ENCODE peak calls at places on chromosomes 2 and 18, in four cellular contexts. N is fibroblast of lung, P is thoracic aorta, M is fibroblast of the aortic adventitia. H is an unnamed sample.

GRCh38 chr2:186848873-186849578 is at the start of gene ZSWIM2:
- DNase-seq in N (peak), P (peak), M (peak), H (peak)

GRCh38 chr2:85549826-85550225 is 10.9 kb downstream of the MAT2A start:
- DNase-seq in N (peak), P (no peak), M (peak), H (peak)

GRCh38 chr2:134408386-134408785 is 154.5 kb downstream of the MGAT5 start:
- DNase-seq in N (peak), P (no peak), M (peak), H (peak)

GRCh38 chr2:88933980-88934379 is 242.5 kb downstream of the RPIA start:
- DNase-seq in N (no peak), P (no peak), M (no peak), H (no peak)

GRCh38 chr2:56240210-56240609 is 56.4 kb downstream of the CCDC85A start:
- DNase-seq in N (no peak), P (no peak), M (no peak), H (no peak)

GRCh38 chr2:43438858-43439655 is 156.8 kb downstream of the THADA start:
- DNase-seq in N (peak), P (no peak), M (no peak), H (peak)

GRCh38 chr2:17303054-17303453 is 215.2 kb downstream of the RAD51AP2 start:
- DNase-seq in N (peak), P (no peak), M (peak), H (peak)

GRCh38 chr2:180006236-180006635 is 861 bp downstream of the CWC22 start:
- DNase-seq in N (no peak), P (no peak), M (no peak), H (no peak)

GRCh38 chr2:241844066-241844728 is 14.5 kb downstream of the PDCD1 start:
- DNase-seq in N (peak), P (no peak), M (peak), H (peak)

GRCh38 chr2:201882353-201883095 is 76.2 kb downstream of the CDK15 start:
- DNase-seq in N (peak), P (no peak), M (peak), H (peak)

GRCh38 chr18:26656944-26657536 is 108.7 kb upstream of the KCTD1 start:
- DNase-seq in N (peak), P (no peak), M (peak), H (peak)

GRCh38 chr2:85998071-85998991 is 107.4 kb downstream of the POLR1A start:
- DNase-seq in N (peak), P (no peak), M (peak), H (peak)

GRCh38 chr2:74264281-74264680 is 65.9 kb downstream of the MTHFD2 start:
- DNase-seq in N (no peak), P (no peak), M (no peak), H (no peak)

GRCh38 chr2:118430510-118431187 is 342.4 kb downstream of the INSIG2 start:
- DNase-seq in N (peak), P (no peak), M (peak), H (no peak)

GRCh38 chr2:123513351-123513750 is 511.7 kb upstream of the CNTNAP5 start:
- DNase-seq in N (peak), P (no peak), M (no peak), H (no peak)

GRCh38 chr2:163264376-163264775 is 425.8 kb upstream of the KCNH7 start:
- DNase-seq in N (no peak), P (no peak), M (peak), H (peak)

GRCh38 chr2:54476852-54477251 is 20.7 kb downstream of the SPTBN1 start:
- DNase-seq in N (no peak), P (no peak), M (peak), H (peak)

GRCh38 chr2:54480025-54480424 is 23.9 kb downstream of the SPTBN1 start:
- DNase-seq in N (no peak), P (no peak), M (no peak), H (no peak)

GRCh38 chr2:54478899-54479298 is 22.8 kb downstream of the SPTBN1 start:
- DNase-seq in N (no peak), P (no peak), M (no peak), H (no peak)

GRCh38 chr2:54481686-54482085 is 25.6 kb downstream of the SPTBN1 start:
- DNase-seq in N (no peak), P (no peak), M (no peak), H (no peak)

DNA sequence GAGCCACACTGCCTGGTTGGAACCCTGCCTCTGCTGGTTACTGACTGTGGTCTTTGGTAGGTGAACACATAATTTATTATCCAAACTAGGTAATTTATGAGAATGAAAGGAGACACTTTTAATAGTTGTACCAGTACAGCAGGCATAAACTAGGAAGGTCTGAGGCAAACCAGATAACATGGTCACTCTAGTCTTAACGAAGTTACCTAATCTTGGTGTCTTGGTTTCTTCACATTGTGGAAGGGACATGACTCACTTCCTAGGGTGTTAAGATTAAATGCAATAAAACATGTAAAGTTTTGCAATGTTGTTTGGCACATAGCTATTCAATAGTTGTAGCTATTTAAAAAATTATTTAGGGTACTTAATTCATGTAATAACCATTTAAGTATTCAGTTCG is 23.3 kb downstream of the SPTBN1 start:
- DNase-seq in N (peak), P (no peak), M (peak), H (no peak)
- H3K4me3 ChIP-seq in N (no peak), P (no peak), M (no peak), H (no peak)

DNA sequence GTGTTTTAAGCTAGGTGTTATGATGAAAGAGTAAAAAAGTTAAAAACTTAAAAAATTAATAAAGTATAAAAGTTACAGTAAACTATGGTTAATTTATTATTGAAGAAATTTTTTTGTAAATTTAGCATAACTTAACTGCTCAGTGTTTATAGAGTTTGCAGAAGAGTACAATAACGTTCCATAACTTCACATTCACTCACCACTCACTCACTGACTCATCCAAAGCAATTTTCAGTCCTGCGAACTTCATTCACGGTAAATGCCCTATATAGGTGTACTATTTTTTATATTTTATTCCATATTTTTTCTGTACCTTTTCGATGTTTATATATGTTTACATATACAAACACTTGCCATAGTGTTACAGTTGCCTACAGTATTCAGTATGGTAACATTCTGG is 694.8 kb upstream of the SLC39A10 start:
- DNase-seq in N (no peak), P (no peak), M (no peak), H (no peak)
- H3K4me3 ChIP-seq in N (no peak), P (no peak), M (no peak), H (no peak)

GRCh38 chr18:50658601-50659000 is 98.7 kb downstream of the MAPK4 start:
- DNase-seq in N (no peak), P (no peak), M (no peak), H (no peak)
- H3K4me3 ChIP-seq in N (no peak), P (no peak), M (no peak), H (no peak)

DNA sequence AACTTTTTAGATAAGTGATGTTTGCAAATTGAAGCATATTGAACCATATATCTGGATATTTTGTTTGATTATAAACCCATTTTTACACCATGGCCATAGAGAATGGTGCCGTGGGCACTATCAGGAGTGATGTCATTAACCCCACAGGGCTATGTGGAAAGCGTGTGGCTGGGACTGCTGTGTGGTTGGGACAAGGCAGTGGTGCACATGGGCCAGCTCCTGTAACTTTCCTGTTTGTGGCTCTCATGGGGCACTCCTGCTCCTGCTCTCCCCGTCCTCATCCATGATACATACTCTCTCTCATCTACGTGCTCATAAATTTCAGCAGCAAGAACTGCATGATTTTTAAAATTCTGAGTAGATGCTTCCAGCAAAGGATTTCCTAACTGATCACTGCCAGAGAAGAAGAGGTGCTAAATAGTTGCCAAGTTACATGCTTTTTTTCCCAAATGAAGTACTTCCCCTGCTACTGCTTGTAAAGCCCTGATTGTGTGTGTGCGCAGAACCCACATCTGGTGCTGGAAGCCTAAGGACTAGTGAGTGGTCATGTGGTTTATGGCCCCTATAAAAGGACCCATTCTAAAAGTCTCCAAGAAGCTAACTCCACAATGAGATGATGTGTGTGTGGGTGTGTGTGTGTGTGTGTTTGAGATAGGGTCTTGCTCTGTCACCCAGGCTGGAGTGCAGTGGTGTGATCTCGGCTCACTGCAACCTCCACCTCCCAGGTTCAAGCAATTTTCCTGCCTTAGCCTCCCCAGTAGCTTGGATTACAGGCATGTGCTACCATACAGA is 240.9 kb downstream of the NEDD4L start:
- DNase-seq in N (no peak), P (no peak), M (no peak), H (no peak)
- H3K4me3 ChIP-seq in N (no peak), P (no peak), M (no peak), H (no peak)

GRCh38 chr2:98607741-98608117 is 583 bp downstream of the COA5 start:
- DNase-seq in N (peak), P (no peak), M (peak), H (peak)
- H3K4me3 ChIP-seq in N (peak), P (peak), M (peak), H (peak)

GRCh38 chr2:40507429-40507828 is 55.5 kb upstream of the SLC8A1 start:
- DNase-seq in N (no peak), P (no peak), M (no peak), H (no peak)

GRCh38 chr2:40512246-40512645 is 60.4 kb upstream of the SLC8A1 start:
- DNase-seq in N (peak), P (no peak), M (peak), H (no peak)

GRCh38 chr2:40516604-40517003 is 64.7 kb upstream of the SLC8A1 start:
- DNase-seq in N (no peak), P (no peak), M (no peak), H (no peak)

GRCh38 chr2:40511661-40512213 is 59.8 kb upstream of the SLC8A1 start:
- DNase-seq in N (peak), P (no peak), M (peak), H (peak)
- H3K4me3 ChIP-seq in N (peak), P (peak), M (peak), H (peak)

GRCh38 chr18:48006415-48007175 is 76.1 kb upstream of the SMAD2 start:
- DNase-seq in N (no peak), P (no peak), M (no peak), H (no peak)

GRCh38 chr18:48009116-48009825 is 78.8 kb upstream of the SMAD2 start:
- DNase-seq in N (no peak), P (no peak), M (no peak), H (no peak)

GRCh38 chr18:48007381-48007780 is 76.9 kb upstream of the SMAD2 start:
- DNase-seq in N (no peak), P (no peak), M (no peak), H (no peak)

GRCh38 chr18:48010264-48010663 is 79.8 kb upstream of the SMAD2 start:
- DNase-seq in N (no peak), P (no peak), M (no peak), H (no peak)

DNA sequence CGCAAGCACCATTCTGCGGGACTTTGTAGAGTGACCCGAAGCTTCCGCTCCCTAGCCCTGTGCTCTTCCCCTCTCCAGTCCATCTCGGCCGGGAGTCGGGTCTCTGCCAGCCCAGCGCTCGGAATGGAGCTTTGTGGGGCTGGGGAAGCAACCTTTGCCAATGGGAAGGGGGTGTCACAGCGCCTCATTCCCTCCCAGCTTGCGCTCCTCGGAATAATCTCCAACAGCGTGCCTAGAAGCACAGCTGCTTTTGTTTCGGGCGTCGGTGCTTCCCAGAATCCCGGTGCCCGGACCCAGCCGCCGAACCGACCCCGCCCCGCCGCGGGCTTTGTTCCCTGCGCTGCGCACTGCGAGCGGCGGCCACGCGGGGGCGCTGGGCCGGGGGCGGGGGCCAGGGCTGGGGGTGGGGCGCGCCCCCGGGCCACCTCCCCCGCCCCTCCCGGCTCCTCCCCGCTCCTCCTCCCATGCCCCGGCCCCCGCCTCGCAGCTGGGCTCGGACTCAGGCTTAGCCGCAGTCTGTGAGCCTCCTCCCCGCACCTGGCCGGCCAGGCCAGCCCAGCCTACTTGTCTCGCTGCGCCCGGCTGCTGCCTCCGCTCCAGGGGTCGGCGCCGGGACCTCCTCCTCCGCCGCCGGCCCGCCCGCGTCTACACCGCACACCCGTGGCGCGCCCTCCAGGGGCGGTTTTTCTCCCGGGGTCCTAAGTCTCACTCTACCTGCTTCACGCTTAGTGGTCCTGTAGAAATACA is 77.7 kb upstream of the SMAD2 start:
- DNase-seq in N (no peak), P (no peak), M (no peak), H (no peak)
- H3K4me3 ChIP-seq in N (peak), P (peak), M (peak), H (peak)

DNA sequence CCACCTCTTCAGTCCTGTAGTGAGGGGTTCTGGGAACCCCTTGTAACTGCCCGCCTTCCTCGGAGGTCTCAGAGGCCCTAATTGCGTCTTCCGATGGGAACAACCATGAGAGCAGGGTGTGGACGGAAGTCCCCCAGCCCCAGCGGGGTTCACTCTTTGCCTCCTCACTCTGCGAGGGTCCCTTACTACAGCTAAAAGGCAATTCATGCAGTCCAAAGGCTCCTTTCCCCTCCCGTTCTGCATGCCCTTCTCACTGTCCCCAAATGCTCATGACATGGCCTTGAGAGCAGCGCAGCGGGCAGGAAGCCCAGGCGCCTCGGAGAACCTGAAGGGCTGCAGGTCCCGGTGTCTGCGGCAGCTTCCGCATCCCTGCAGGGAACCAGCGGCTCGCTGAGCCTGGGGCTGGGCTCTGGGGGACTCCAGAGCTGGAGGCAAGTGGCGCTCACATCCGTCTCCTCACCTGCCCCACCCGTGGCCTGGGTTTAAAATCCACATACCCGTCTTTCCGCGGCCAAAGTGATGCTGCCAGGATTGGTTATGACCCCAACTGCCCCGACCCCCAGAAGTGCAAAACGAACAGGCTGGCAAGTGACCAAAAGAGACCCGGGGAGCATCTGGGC is 534 bp upstream of the CIDEA start:
- DNase-seq in N (no peak), P (no peak), M (no peak), H (no peak)
- H3K4me3 ChIP-seq in N (no peak), P (peak), M (peak), H (no peak)

DNA sequence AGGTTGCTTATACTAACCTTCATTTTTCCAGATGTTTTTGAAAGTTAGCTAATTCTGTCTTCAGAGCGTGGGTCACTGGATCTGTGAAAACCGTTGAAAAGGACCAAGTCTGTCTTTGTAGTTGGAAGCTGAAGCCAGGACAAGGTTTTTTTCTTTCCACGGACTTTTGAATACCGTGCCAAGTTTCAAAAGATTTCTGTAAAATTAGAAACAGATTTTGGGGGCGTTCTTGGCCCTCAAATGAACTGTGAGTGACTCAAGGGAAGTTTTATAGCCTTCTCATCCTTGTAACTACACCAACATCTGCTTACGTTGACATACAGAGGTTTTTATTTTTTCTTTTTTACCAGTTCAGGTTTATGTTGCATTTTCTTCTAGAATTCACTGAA is at the start of gene FAP:
- DNase-seq in N (peak), P (no peak), M (peak), H (peak)
- H3K4me3 ChIP-seq in N (peak), P (peak), M (peak), H (peak)

H was measured in IMR-90.